ENCODE peak calls at places on chromosome 7, in seven cellular contexts. D is right lobe of liver, B is transverse colon, T is HCT116, O is esophagus squamous epithelium, U is sigmoid colon, H is A549. V is an unnamed sample.

GRCh38 chr7:89661876-89662275 is 492.4 kb upstream of the STEAP1 start:
- DNase-seq in D (no peak), B (no peak), T (no peak), O (no peak), U (no peak), H (no peak), V (no peak)

GRCh38 chr7:81186691-81187090 is 267.8 kb upstream of the SEMA3C start:
- DNase-seq in D (no peak), B (no peak), T (no peak), O (no peak), U (no peak), H (no peak), V (no peak)

GRCh38 chr7:117479480-117480224 is at the start of gene CFTR:
- DNase-seq in D (peak), B (peak), T (no peak), O (no peak), U (no peak), H (peak), V (no peak)

GRCh38 chr7:116770941-116771340 is 91.4 kb upstream of the CAPZA2 start:
- DNase-seq in D (no peak), B (no peak), T (peak), O (no peak), U (no peak), H (no peak), V (no peak)

GRCh38 chr7:27605689-27606269 is 56.9 kb downstream of the HIBADH start:
- DNase-seq in D (no peak), B (no peak), T (no peak), O (no peak), U (no peak), H (peak), V (no peak)

GRCh38 chr7:39971924-39972323 is 21.9 kb downstream of the CDK13 start:
- DNase-seq in D (no peak), B (no peak), T (no peak), O (no peak), U (no peak), H (no peak), V (no peak)

GRCh38 chr7:69211739-69212138 is 386.5 kb upstream of the AUTS2 start:
- DNase-seq in D (peak), B (no peak), T (no peak), O (no peak), U (no peak), H (peak), V (no peak)

GRCh38 chr7:141415999-141416398 is 135.2 kb upstream of the AGK start:
- DNase-seq in D (no peak), B (no peak), T (no peak), O (no peak), U (no peak), H (no peak), V (no peak)

DNA sequence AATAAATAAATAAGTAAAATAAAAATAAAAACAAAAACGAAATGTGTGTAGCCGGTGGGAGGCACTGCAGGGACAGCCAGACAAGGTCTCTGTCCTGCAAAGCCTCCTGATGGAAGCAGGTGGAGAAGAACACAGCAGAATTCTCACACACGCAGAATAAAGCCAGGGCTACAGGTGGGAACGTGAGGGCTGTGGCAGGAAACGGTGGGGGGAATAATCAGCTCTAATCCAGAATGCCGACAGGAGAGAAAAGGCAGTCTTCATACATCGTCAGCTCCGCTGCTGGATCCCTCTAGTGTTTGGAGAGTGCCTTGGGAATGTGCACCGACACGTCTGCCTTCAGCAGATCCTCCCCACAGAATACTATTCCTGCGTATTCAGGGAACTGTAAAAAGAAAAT is 6.8 kb upstream of the SNX8 start:
- DNase-seq in D (no peak), B (no peak), T (no peak), O (no peak), U (no peak), H (peak), V (no peak)
- TF ChIP-seq POLR2A in D (no peak), B (no peak), T (no peak), O (no peak), U (no peak), H (no peak), V (no peak)

GRCh38 chr7:151150388-151150787 is 17.1 kb downstream of the GBX1 start:
- DNase-seq in D (no peak), B (peak), T (no peak), O (no peak), U (no peak), H (no peak), V (no peak)

GRCh38 chr7:151143261-151144015 is 24.1 kb downstream of the GBX1 start:
- DNase-seq in D (peak), B (peak), T (no peak), O (no peak), U (no peak), H (no peak), V (no peak)

GRCh38 chr7:151148319-151149259 is 18.9 kb downstream of the GBX1 start:
- DNase-seq in D (peak), B (peak), T (no peak), O (no peak), U (no peak), H (no peak), V (no peak)

GRCh38 chr7:151142686-151143040 is 24.8 kb downstream of the GBX1 start:
- DNase-seq in D (no peak), B (peak), T (no peak), O (no peak), U (no peak), H (no peak), V (no peak)

GRCh38 chr7:151146761-151147160 is 20.7 kb downstream of the GBX1 start:
- DNase-seq in D (peak), B (no peak), T (no peak), O (no peak), U (no peak), H (no peak), V (no peak)
- TF ChIP-seq POLR2A in D (no peak), B (no peak), T (no peak), O (no peak), U (no peak), H (no peak), V (no peak)

GRCh38 chr7:133253522-133253882 is 624 bp downstream of the EXOC4 start:
- DNase-seq in D (no peak), B (peak), T (no peak), O (no peak), U (no peak), H (peak), V (no peak)

GRCh38 chr7:133252506-133252857 is 396 bp upstream of the EXOC4 start:
- DNase-seq in D (no peak), B (no peak), T (no peak), O (no peak), U (no peak), H (no peak), V (no peak)

GRCh38 chr7:133248901-133249300 is 4.0 kb upstream of the EXOC4 start:
- DNase-seq in D (no peak), B (no peak), T (no peak), O (no peak), U (no peak), H (no peak), V (no peak)

GRCh38 chr7:133255461-133255860 is 2.6 kb downstream of the EXOC4 start:
- DNase-seq in D (no peak), B (no peak), T (no peak), O (no peak), U (no peak), H (no peak), V (no peak)

GRCh38 chr7:133252858-133253521 is at the start of gene EXOC4:
- DNase-seq in D (peak), B (peak), T (peak), O (peak), U (peak), H (peak), V (peak)
- TF ChIP-seq POLR2A in D (no peak), B (peak), T (peak), O (no peak), U (no peak), H (peak), V (peak)

DNA sequence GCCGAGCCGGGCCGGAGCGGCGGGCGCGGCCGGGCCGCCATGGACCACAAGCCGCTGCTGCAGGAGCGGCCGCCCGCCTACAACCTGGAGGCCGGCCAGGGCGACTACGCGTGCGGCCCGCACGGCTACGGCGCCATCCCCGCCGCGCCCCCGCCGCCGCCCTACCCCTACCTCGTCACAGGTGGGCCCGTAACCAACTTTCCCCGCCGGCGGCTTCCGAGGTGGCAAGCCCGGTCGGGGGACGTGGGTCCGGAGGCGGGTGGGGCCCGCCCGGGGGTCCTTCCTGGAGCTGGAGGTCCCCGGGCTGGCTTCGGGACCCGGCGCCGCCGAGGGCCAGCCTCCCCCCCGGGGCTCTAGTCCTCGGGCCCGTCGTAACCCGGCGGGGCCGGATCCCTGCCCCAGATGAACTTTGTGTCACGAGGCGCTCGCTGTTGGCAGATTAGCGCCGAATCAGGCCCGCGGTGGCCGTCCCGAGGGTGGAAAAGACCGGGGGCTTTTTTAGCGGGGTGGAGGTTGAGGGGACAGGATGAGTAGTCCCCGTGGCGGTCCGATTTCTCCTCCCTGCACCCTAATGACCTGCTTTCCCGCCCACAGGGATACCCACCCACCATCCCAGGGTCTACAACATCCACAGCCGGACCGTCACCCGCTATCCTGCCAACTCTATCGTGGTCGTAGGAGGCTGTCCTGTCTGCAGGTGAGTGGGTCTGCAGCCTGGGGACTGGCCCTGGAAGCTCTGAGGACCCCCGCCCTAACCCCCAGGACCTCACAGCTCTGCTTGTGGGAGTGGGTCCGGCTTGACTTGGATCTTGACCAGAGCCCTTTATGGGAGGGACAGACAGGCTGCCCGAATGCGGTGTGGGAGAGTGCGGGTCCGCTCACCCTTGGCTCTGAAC is 519 bp downstream of the BRI3 start:
- DNase-seq in D (peak), B (peak), T (no peak), O (no peak), U (peak), H (no peak), V (no peak)
- TF ChIP-seq POLR2A in D (peak), B (no peak), T (no peak), O (no peak), U (no peak), H (no peak), V (peak)

GRCh38 chr7:76393116-76394031 is 16.1 kb downstream of the SSC4D start:
- DNase-seq in D (peak), B (peak), T (peak), O (peak), U (peak), H (peak), V (peak)

GRCh38 chr7:76396039-76396732 is 13.3 kb downstream of the SSC4D start:
- DNase-seq in D (no peak), B (no peak), T (no peak), O (no peak), U (no peak), H (peak), V (no peak)

GRCh38 chr7:76394962-76395361 is 14.5 kb downstream of the SSC4D start:
- DNase-seq in D (no peak), B (no peak), T (no peak), O (no peak), U (no peak), H (no peak), V (no peak)

GRCh38 chr7:76400248-76400647 is 9.2 kb downstream of the SSC4D start:
- DNase-seq in D (no peak), B (no peak), T (no peak), O (no peak), U (no peak), H (no peak), V (no peak)

GRCh38 chr7:76397409-76398183 is 11.9 kb downstream of the SSC4D start:
- DNase-seq in D (peak), B (peak), T (no peak), O (peak), U (peak), H (peak), V (no peak)
- TF ChIP-seq POLR2A in D (no peak), B (peak), T (no peak), O (no peak), U (no peak), H (peak), V (no peak)

GRCh38 chr7:38903057-38903456 is 5.9 kb downstream of the VPS41 start:
- DNase-seq in D (no peak), B (no peak), T (no peak), O (no peak), U (no peak), H (no peak), V (no peak)

GRCh38 chr7:38905026-38905759 is 3.8 kb downstream of the VPS41 start:
- DNase-seq in D (no peak), B (no peak), T (no peak), O (no peak), U (no peak), H (no peak), V (no peak)

GRCh38 chr7:38907066-38907465 is 1.9 kb downstream of the VPS41 start:
- DNase-seq in D (no peak), B (no peak), T (no peak), O (no peak), U (no peak), H (no peak), V (no peak)

GRCh38 chr7:38909870-38910269 is 879 bp upstream of the VPS41 start:
- DNase-seq in D (no peak), B (no peak), T (no peak), O (no peak), U (no peak), H (no peak), V (no peak)

DNA sequence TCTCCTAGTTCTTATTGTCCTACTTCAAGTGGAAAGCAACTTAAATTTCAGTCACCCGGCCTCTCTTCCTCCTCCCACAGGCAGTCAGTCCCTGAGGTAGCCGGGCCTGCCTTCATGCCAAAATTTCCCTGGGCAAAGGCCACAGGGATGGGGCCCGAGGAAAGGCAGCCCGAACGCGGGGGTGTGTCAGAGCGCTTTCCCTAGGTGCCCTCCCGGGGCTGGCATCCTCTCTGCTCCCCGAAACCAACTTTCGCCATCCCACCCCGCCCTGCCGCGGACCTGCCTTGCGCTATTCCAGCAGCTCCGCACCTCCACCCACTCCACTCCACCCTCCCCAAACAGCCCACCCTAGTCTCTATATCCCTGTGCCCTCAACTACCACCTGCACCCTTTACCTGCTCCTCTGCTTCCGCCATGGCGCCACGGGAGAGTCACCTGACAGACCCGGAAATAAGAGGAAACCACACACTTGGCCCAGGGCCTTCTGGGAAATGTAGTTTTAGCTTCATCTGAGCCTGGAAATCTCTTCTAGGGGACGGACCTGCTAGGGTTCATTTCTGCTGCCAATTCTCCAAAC is at the start of gene VPS41:
- DNase-seq in D (peak), B (peak), T (peak), O (peak), U (peak), H (peak), V (peak)
- TF ChIP-seq POLR2A in D (no peak), B (peak), T (peak), O (no peak), U (no peak), H (peak), V (peak)

GRCh38 chr7:73507556-73507955 is 14.5 kb downstream of the BAZ1B start:
- DNase-seq in D (no peak), B (no peak), T (no peak), O (no peak), U (no peak), H (no peak), V (no peak)

GRCh38 chr7:73504017-73504416 is 18.1 kb downstream of the BAZ1B start:
- DNase-seq in D (no peak), B (no peak), T (no peak), O (no peak), U (no peak), H (no peak), V (no peak)

GRCh38 chr7:73509463-73509862 is 12.6 kb downstream of the BAZ1B start:
- DNase-seq in D (no peak), B (no peak), T (no peak), O (no peak), U (no peak), H (no peak), V (no peak)

GRCh38 chr7:73503229-73503628 is 18.9 kb downstream of the BAZ1B start:
- DNase-seq in D (no peak), B (no peak), T (no peak), O (no peak), U (no peak), H (no peak), V (no peak)

DNA sequence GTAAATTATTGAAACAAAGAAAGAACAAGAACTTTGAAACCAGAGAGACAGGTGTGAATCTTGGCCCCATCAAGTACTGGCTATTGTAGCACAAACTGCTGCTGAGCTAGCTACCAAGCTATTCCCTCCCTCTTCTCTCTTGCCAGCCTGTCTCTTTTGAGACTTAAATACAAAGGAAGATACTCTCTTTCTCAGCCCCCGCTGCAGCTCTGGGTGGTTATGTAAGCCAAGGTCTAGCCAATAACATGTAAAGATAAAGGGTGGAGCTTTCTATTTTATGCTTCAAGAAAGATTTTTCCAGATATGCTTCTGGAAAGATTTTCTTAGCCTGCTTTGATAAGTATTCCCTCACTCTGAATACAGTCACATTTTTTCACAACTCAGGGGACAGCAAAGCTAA is 17.2 kb downstream of the BAZ1B start:
- DNase-seq in D (no peak), B (no peak), T (no peak), O (no peak), U (no peak), H (no peak), V (no peak)
- TF ChIP-seq POLR2A in D (no peak), B (no peak), T (no peak), O (no peak), U (no peak), H (no peak), V (no peak)

GRCh38 chr7:155296788-155297516 is 726 bp upstream of the INSIG1 start:
- DNase-seq in D (peak), B (peak), T (no peak), O (peak), U (peak), H (peak), V (peak)
- TF ChIP-seq POLR2A in D (no peak), B (peak), T (no peak), O (no peak), U (no peak), H (no peak), V (no peak)

V was measured in H54.